ENCODE peak calls at places on chromosomes 13 and 19, in four cellular contexts. Y, M, L and P are unnamed samples.

GRCh38 chr19:50798116-50798942 is 8.1 kb downstream of the ACP4 start:
- DNase-seq in Y (no peak), M (no peak), L (no peak), P (no peak)

GRCh38 chr13:110392510-110393233 is 85.6 kb downstream of the COL4A2 start:
- DNase-seq in Y (no peak), M (no peak), L (no peak), P (no peak)

GRCh38 chr13:94009696-94010095 is 469.8 kb downstream of the DCT start:
- DNase-seq in Y (no peak), M (no peak), L (no peak), P (no peak)

GRCh38 chr13:108777421-108778420 is 148.3 kb downstream of the MYO16 start:
- DNase-seq in Y (no peak), M (no peak), L (no peak), P (no peak)

GRCh38 chr19:4991996-4992698 is 23.2 kb downstream of the KDM4B start:
- DNase-seq in Y (no peak), M (no peak), L (no peak), P (no peak)

GRCh38 chr19:39494661-39495060 is 4.1 kb upstream of the DLL3 start:
- DNase-seq in Y (no peak), M (no peak), L (no peak), P (no peak)

GRCh38 chr19:11191273-11191755 is 6.0 kb downstream of the KANK2 start:
- DNase-seq in Y (no peak), M (no peak), L (no peak), P (peak; percentile 84)

GRCh38 chr13:32031025-32031814 is at the start of gene FRY:
- DNase-seq in Y (peak; percentile 68), M (peak; percentile 94), L (peak; percentile 51), P (peak; percentile 12)

GRCh38 chr19:10602330-10603083 is 15.4 kb upstream of the AP1M2 start:
- DNase-seq in Y (peak; percentile 89), M (peak; percentile 96), L (peak; percentile 92), P (peak; percentile 87)

GRCh38 chr13:36395280-36395679 is 37.0 kb upstream of the CCNA1 start:
- DNase-seq in Y (no peak), M (no peak), L (no peak), P (peak; percentile 3)

GRCh38 chr19:53190253-53190652 is 2.9 kb downstream of the ZNF665 start:
- DNase-seq in Y (no peak), M (no peak), L (no peak), P (no peak)

GRCh38 chr19:5484398-5485285 is 29.4 kb downstream of the ZNRF4 start:
- DNase-seq in Y (no peak), M (no peak), L (no peak), P (no peak)

GRCh38 chr19:45164577-45165335 is 4.0 kb upstream of the NKPD1 start:
- DNase-seq in Y (peak; percentile 70), M (peak; percentile 88), L (peak; percentile 85), P (no peak)

GRCh38 chr13:40194204-40194806 is 472.1 kb downstream of the FOXO1 start:
- DNase-seq in Y (no peak), M (no peak), L (no peak), P (no peak)

GRCh38 chr19:55246462-55247451 is 12.1 kb downstream of the PPP6R1 start:
- DNase-seq in Y (no peak), M (peak; percentile 68), L (no peak), P (no peak)
- TF ChIP-seq POLR2A in Y (no peak), M (no peak), L (no peak), P (no peak)

GRCh38 chr13:113226873-113227272 is 17.5 kb downstream of the CUL4A start:
- DNase-seq in Y (no peak), M (peak; percentile 30), L (no peak), P (no peak)
- TF ChIP-seq POLR2A in Y (no peak), M (no peak), L (no peak), P (no peak)

DNA sequence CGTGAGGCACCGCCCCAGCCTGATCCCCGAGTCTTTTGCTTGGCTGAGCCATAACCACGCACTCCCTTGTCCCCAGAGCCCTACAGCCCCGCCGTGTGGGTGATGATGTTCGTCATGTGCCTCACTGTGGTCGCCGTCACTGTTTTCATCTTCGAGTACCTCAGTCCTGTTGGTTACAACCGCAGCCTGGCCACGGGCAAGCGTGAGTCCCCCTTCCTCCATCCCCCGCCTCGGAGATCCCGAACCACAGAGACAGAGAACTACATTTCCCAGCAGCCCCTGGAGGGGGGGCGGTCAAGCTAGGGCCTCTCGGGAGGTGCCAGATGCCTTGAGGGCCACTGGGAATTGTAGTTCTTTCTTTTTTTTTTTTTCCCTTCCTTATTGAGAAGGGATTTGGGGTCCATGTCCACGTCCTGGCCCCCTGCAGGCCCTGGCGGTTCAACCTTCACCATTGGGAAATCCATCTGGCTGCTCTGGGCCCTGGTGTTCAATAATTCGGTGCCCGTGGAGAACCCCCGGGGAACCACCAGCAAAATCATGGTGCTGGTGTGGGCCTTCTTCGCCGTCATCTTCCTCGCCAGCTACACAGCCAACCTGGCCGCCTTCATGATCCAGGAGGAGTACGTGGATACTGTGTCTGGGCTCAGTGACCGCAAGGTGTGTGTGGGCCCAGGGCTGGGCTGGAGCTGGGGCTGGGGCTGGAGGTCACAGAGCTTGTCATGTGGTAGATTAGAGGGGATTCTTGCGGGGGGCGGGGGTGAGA is 25.9 kb downstream of the GRIN2D start:
- DNase-seq in Y (no peak), M (peak; percentile 87), L (no peak), P (no peak)
- TF ChIP-seq POLR2A in Y (no peak), M (no peak), L (no peak), P (no peak)

GRCh38 chr13:41276824-41277223 is 13.4 kb upstream of the MTRF1 start:
- DNase-seq in Y (no peak), M (no peak), L (no peak), P (no peak)

GRCh38 chr13:41274881-41275280 is 11.5 kb upstream of the MTRF1 start:
- DNase-seq in Y (no peak), M (no peak), L (no peak), P (no peak)

GRCh38 chr13:41271456-41272285 is 8.3 kb upstream of the MTRF1 start:
- DNase-seq in Y (no peak), M (no peak), L (no peak), P (no peak)

GRCh38 chr13:41268764-41269163 is 5.4 kb upstream of the MTRF1 start:
- DNase-seq in Y (no peak), M (no peak), L (no peak), P (no peak)

DNA sequence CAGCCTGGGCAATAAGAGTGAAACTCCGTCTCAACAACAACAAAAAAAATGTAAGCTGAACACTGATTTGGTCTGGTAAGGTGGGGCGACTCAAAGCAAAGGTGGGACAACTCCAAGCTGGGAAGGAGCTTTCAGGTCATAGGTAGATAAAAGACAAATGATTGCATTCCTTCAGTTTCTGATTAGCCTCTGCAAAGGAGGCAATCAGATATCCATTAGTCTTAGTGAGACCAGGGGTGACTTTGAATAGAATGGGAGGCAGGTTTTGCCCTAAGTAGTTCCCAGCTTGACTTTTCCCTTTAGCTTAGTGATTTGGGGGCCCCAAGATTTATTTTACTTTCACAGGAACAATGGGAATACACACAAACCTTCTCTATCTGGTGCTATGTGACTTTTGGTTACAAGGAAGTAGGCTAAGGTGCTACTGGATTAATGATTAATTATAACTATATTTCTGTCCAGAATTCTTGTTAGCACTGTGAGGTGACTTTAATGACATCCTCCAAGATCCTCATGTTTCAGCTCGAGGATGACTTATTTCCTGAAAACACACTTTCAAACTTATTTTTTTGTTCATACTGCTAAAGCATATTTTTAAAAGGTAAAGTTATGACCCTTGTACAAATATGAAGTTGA is 10.5 kb upstream of the MTRF1 start:
- DNase-seq in Y (no peak), M (no peak), L (no peak), P (no peak)
- TF ChIP-seq POLR2A in Y (no peak), M (no peak), L (no peak), P (no peak)

GRCh38 chr19:2332341-2333026 is 4.0 kb downstream of the SPPL2B start:
- DNase-seq in Y (peak; percentile 74), M (peak; percentile 93), L (peak; percentile 77), P (no peak)
- TF ChIP-seq POLR2A in Y (no peak), M (peak; percentile 61), L (no peak), P (no peak)

DNA sequence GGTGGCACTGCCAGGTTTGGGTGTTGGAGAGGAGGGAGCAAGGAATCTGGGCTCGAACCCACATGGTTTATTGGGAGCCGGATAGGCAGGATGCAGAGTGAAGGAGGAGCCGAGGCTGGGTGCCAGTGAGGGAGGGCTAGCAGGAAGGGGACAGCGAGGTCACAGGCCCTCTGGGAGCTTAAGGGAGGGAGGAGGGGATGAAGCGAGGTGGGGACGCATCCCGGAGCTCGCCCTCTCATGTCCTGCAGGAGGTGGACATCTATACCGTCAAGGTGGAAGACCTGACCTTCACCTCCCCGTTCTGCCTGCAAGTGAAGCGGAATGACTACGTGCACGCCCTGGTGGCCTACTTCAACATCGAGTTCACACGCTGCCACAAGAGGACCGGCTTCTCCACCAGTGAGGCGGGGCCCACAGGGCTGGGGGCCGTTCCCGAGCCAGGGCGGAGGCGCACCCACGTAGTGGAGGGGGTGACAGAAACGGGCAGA is 3.5 kb upstream of the ADM5 start:
- DNase-seq in Y (no peak), M (peak; percentile 84), L (no peak), P (no peak)
- TF ChIP-seq POLR2A in Y (no peak), M (no peak), L (peak; percentile 17), P (no peak)

GRCh38 chr19:14080887-14081796 is 4.4 kb downstream of the C19orf67 start:
- DNase-seq in Y (peak; percentile 98), M (peak; percentile 97), L (peak; percentile 93), P (peak; percentile 94)
- TF ChIP-seq POLR2A in Y (peak; percentile 64), M (no peak), L (peak; percentile 39), P (peak; percentile 67)

GRCh38 chr19:41352609-41353465 is 885 bp downstream of the TGFB1 start:
- DNase-seq in Y (peak; percentile 70), M (peak; percentile 97), L (peak; percentile 74), P (no peak)

GRCh38 chr19:41355035-41355434 is 1.3 kb upstream of the TGFB1 start:
- DNase-seq in Y (no peak), M (no peak), L (no peak), P (no peak)

GRCh38 chr19:41352279-41352608 is 1.5 kb downstream of the TGFB1 start:
- DNase-seq in Y (no peak), M (no peak), L (no peak), P (no peak)

GRCh38 chr19:41354343-41354974 is 737 bp upstream of the TGFB1 start:
- DNase-seq in Y (no peak), M (peak; percentile 88), L (no peak), P (no peak)

GRCh38 chr19:41353466-41354342 is at the start of gene TGFB1:
- DNase-seq in Y (peak; percentile 84), M (peak; percentile 99), L (peak; percentile 97), P (peak; percentile 97)
- TF ChIP-seq POLR2A in Y (peak; percentile 59), M (no peak), L (peak; percentile 58), P (peak; percentile 81)

DNA sequence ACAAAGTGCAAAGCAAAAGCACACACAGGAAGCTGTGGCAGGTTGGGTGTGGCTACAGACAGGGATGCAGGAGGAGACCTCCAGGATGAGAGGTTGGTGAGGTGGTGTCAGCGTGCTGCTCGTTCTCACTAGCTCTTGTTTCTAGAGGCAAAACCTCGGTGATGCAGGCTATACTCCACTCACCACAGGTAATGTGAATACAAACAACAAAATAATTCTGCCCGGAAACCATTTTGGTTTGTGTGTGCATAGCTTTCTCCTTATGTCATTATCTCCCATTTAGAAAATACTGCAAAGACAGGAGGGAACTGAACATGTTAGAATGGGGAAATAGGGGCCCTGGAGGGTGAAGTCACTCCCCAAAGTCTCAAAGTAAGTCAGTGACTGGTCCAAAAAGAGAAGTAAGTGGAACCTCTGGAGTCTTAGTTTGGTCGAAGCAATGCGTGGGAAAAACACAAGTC is 9.4 kb downstream of the LCP1 start:
- DNase-seq in Y (no peak), M (peak; percentile 85), L (no peak), P (no peak)
- TF ChIP-seq POLR2A in Y (no peak), M (no peak), L (no peak), P (no peak)

GRCh38 chr19:18020212-18021067 is 12.5 kb downstream of the ARRDC2 start:
- DNase-seq in Y (peak; percentile 78), M (peak; percentile 86), L (no peak), P (no peak)
- TF ChIP-seq POLR2A in Y (no peak), M (no peak), L (no peak), P (no peak)